ENCODE peak calls at places on chromosomes 3 and 15, in eight cellular contexts. K is T-helper 2 cell, C is heart right ventricle, Z is NCI-H2029 treated with DMSO at 0.1 percent for 48 hours, H is substantia nigra, J is NCI-H460, L is progenitor cell of endocrine pancreas, U is psoas muscle. G is an unnamed sample.

GRCh38 chr3:72163809-72164634 is 379.1 kb upstream of the PROK2 start:
- DNase-seq in U (no peak), K (no peak), J (no peak), H (no peak), C (no peak), Z (no peak), L (no peak), G (no peak)

GRCh38 chr3:76400141-76400540 is 614.8 kb upstream of the ZNF717 start:
- DNase-seq in C (no peak), K (no peak), J (no peak), U (no peak), H (no peak), Z (no peak), L (no peak), G (no peak)

GRCh38 chr15:95405447-95405846 is 925.1 kb upstream of the NR2F2 start:
- DNase-seq in L (no peak), C (no peak), H (no peak), K (no peak), U (no peak), J (no peak), Z (no peak), G (no peak)

GRCh38 chr15:27985099-27985498 is 114.0 kb downstream of the OCA2 start:
- DNase-seq in H (no peak), Z (no peak), J (no peak), U (no peak), C (no peak), L (no peak), K (no peak), G (no peak)

GRCh38 chr15:89785064-89785770 is 9.1 kb downstream of the MESP2 start:
- DNase-seq in Z (no peak), L (no peak), H (no peak), K (no peak), J (no peak), U (no peak), C (no peak), G (no peak)

GRCh38 chr15:85494035-85494793 is 113.8 kb downstream of the AKAP13 start:
- DNase-seq in C (no peak), H (no peak), K (no peak), Z (no peak), U (no peak), J (peak), L (no peak), G (no peak)

GRCh38 chr3:104392327-104392726 is 974.4 kb upstream of the ALCAM start:
- DNase-seq in Z (no peak), C (no peak), K (no peak), H (no peak), J (no peak), U (no peak), L (no peak), G (no peak)

GRCh38 chr15:80514071-80514780 is 110.0 kb downstream of the ARNT2 start:
- DNase-seq in U (no peak), C (no peak), L (no peak), J (no peak), H (no peak), Z (no peak), K (no peak), G (no peak)

GRCh38 chr3:148697311-148698189 is at the start of gene AGTR1:
- DNase-seq in Z (no peak), C (peak), K (no peak), H (no peak), J (no peak), U (peak), L (peak), G (no peak)

GRCh38 chr3:196948442-196949365 is 6.4 kb upstream of the NCBP2 start:
- DNase-seq in C (no peak), L (no peak), K (no peak), J (no peak), Z (no peak), U (no peak), H (no peak), G (no peak)

GRCh38 chr15:61856295-61856694 is 204.0 kb downstream of the VPS13C start:
- DNase-seq in H (no peak), J (no peak), K (no peak), U (no peak), L (no peak), Z (no peak), C (no peak), G (no peak)

GRCh38 chr3:105369501-105370371 is 3.0 kb downstream of the ALCAM start:
- DNase-seq in K (peak), C (peak), U (peak), Z (peak), H (peak), L (peak), J (no peak), G (peak)

GRCh38 chr3:161371441-161372320 is at the start of gene SPTSSB:
- DNase-seq in U (peak), C (peak), L (peak), H (no peak), Z (no peak), J (no peak), K (peak), G (peak)

GRCh38 chr3:180295811-180296210 is 259.1 kb upstream of the PEX5L start:
- DNase-seq in H (no peak), U (no peak), L (no peak), Z (peak), C (no peak), J (no peak), K (no peak), G (no peak)

GRCh38 chr3:114093596-114093995 is 37.1 kb downstream of the QTRT2 start:
- DNase-seq in J (no peak), C (no peak), H (no peak), K (no peak), L (no peak), Z (peak), U (no peak), G (no peak)

GRCh38 chr3:8539419-8539818 is 37.8 kb downstream of the LMCD1 start:
- DNase-seq in J (no peak), H (no peak), C (no peak), U (no peak), K (no peak), Z (no peak), L (no peak), G (no peak)

GRCh38 chr3:156601497-156601896 is 46.6 kb upstream of the SSR3 start:
- DNase-seq in J (no peak), K (no peak), H (no peak), U (no peak), C (no peak), L (no peak), Z (no peak), G (no peak)

GRCh38 chr3:100047455-100048141 is 66.7 kb downstream of the FILIP1L start:
- DNase-seq in J (no peak), C (no peak), U (no peak), H (no peak), K (no peak), Z (no peak), L (no peak), G (no peak)

GRCh38 chr3:57397175-57398026 is 104.9 kb upstream of the ASB14 start:
- DNase-seq in U (no peak), H (no peak), J (peak), L (no peak), Z (peak), K (peak), C (peak), G (peak)

GRCh38 chr3:183699238-183699947 is 1.8 kb downstream of the YEATS2 start:
- DNase-seq in H (no peak), J (no peak), Z (no peak), U (no peak), C (no peak), K (no peak), L (no peak), G (no peak)

GRCh38 chr3:5260992-5261501 is 73.5 kb downstream of the EDEM1 start:
- DNase-seq in H (no peak), C (no peak), L (no peak), J (no peak), Z (no peak), U (no peak), K (no peak), G (no peak)

G was measured in activated T-helper 1 cell treated with Interleukin-2 at 50 U/mL for 16 hours.